ENCODE peak calls at places on chromosome 19, in four cellular contexts. R is GM12892, U is adrenal gland, C is endothelial cell of umbilical vein. W is an unnamed sample.

GRCh38 chr19:42455621-42456081 is 12.9 kb upstream of the CXCL17 start:
- DNase-seq in R (no peak), U (no peak), C (no peak), W (no peak)

GRCh38 chr19:56966225-56966696 is 125.7 kb upstream of the PEG3 start:
- DNase-seq in R (no peak), U (peak; percentile 79), C (no peak), W (peak; percentile 90)

GRCh38 chr19:14146789-14147216 is 10.4 kb upstream of the ASF1B start:
- DNase-seq in R (no peak), U (no peak), C (no peak), W (peak; percentile 67)

GRCh38 chr19:5903502-5904301 is at the start of gene NDUFA11:
- DNase-seq in R (peak; percentile 96), U (peak; percentile 98), C (peak; percentile 99), W (peak; percentile 100)

GRCh38 chr19:41297628-41298326 is 12.2 kb upstream of the CCDC97 start:
- DNase-seq in R (peak; percentile 83), U (no peak), C (no peak), W (no peak)

GRCh38 chr19:4310247-4311121 is 6.1 kb downstream of the FSD1 start:
- DNase-seq in R (no peak), U (peak; percentile 50), C (no peak), W (no peak)

GRCh38 chr19:5587661-5588060 is 19.9 kb upstream of the TINCR start:
- DNase-seq in R (no peak), U (no peak), C (no peak), W (no peak)

GRCh38 chr19:31520633-31521032 is 171.4 kb upstream of the TSHZ3 start:
- DNase-seq in R (no peak), U (no peak), C (no peak), W (no peak)

GRCh38 chr19:41298327-41298964 is 11.5 kb upstream of the CCDC97 start:
- DNase-seq in R (no peak), U (peak; percentile 53), C (peak; percentile 59), W (no peak)

GRCh38 chr19:19591133-19591825 is 27.2 kb downstream of the PBX4 start:
- DNase-seq in R (peak; percentile 60), U (peak; percentile 19), C (no peak), W (no peak)

GRCh38 chr19:6059396-6059947 is 50.8 kb downstream of the RFX2 start:
- DNase-seq in R (no peak), U (peak; percentile 11), C (no peak), W (peak; percentile 10)

GRCh38 chr19:2561895-2562294 is 86.0 kb downstream of the GADD45B start:
- DNase-seq in R (peak; percentile 66), U (no peak), C (no peak), W (no peak)

GRCh38 chr19:18306903-18307681 is 15.8 kb downstream of the LSM4 start:
- DNase-seq in R (no peak), U (no peak), C (no peak), W (peak; percentile 62)

GRCh38 chr19:34432797-34433196 is 4.6 kb downstream of the UBA2 start:
- DNase-seq in R (no peak), U (no peak), C (peak; percentile 53), W (peak; percentile 29)

GRCh38 chr19:12721656-12722565 is 1.8 kb downstream of the TNPO2 start:
- DNase-seq in R (peak; percentile 76), U (peak; percentile 68), C (peak; percentile 78), W (peak; percentile 70)

GRCh38 chr19:38733493-38734175 is 10.6 kb downstream of the CAPN12 start:
- DNase-seq in R (no peak), U (peak; percentile 31), C (no peak), W (peak; percentile 26)

GRCh38 chr19:13078897-13079541 is 23.6 kb downstream of the LYL1 start:
- DNase-seq in R (no peak), U (no peak), C (no peak), W (peak; percentile 68)

GRCh38 chr19:1354496-1355257 is 29.0 kb upstream of the NDUFS7 start:
- DNase-seq in R (peak; percentile 99), U (peak; percentile 93), C (peak; percentile 88), W (peak; percentile 88)

GRCh38 chr19:2309734-2310362 is 1.9 kb upstream of the LINGO3 start:
- DNase-seq in R (no peak), U (peak; percentile 61), C (no peak), W (no peak)

GRCh38 chr19:7373862-7374261 is 25.1 kb downstream of the ARHGEF18 start:
- DNase-seq in R (no peak), U (no peak), C (no peak), W (no peak)

GRCh38 chr19:50906217-50906616 is 5.0 kb downstream of the KLK4 start:
- DNase-seq in R (no peak), U (no peak), C (no peak), W (no peak)

GRCh38 chr19:15550273-15550672 is 41.9 kb downstream of the CYP4F22 start:
- DNase-seq in R (no peak), U (no peak), C (no peak), W (no peak)

GRCh38 chr19:5643060-5643459 is 20.2 kb downstream of the SAFB start:
- DNase-seq in R (no peak), U (no peak), C (no peak), W (no peak)

DNA sequence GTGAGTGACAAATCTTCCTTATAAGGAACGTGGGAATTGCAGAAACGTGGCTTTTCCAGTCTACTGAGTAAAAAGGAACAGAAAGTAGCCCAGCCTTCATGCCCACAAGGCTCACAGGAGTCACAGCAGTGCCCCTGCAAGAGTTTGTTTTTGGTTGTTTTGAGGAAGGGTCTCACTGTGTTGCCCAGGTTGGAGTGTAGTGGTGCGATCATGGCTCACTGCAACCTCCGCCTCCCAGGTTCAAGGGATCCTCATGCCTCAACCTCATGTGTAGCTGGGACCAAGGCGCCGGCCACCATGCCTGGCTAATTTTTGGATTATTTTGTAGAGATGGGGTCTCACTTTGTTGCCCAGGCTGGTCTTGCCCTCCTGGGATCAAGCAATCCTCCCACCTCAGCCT is 5.0 kb downstream of the MYPOP start:
- DNase-seq in R (no peak), U (no peak), C (no peak), W (no peak)
- TF ChIP-seq POLR2A in R (no peak), U (no peak), C (no peak), W (no peak)

DNA sequence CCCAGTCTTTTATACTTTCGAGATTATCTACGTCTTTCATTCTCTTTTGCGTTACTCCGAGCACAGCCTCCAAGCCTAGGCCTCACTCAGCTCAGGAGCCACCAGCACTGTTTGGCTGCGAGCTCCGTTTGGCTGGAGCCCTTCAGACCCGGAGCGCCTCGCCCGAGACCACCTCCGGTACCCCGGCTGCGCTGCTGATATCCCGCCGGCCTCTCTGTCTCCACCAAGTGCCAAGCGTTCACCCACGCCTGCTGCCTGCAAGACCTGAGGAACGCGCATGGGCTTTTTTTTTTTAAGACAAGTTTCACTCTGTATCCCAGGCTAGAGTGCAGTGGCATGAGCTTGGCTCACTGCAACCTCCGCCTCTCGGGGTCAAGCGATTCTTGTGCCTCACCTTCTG is 14.1 kb upstream of the ZNF177 start:
- DNase-seq in R (no peak), U (no peak), C (no peak), W (no peak)
- TF ChIP-seq POLR2A in R (no peak), U (no peak), C (no peak), W (no peak)

GRCh38 chr19:44602071-44602470 is 11.3 kb upstream of the IGSF23 start:
- DNase-seq in R (no peak), U (no peak), C (no peak), W (no peak)
- TF ChIP-seq POLR2A in R (no peak), U (no peak), C (no peak), W (no peak)

GRCh38 chr19:54127688-54128440 is 9.7 kb upstream of the CNOT3 start:
- DNase-seq in R (no peak), U (no peak), C (no peak), W (no peak)

GRCh38 chr19:54124393-54124792 is 8.8 kb downstream of the PRPF31 start:
- DNase-seq in R (no peak), U (no peak), C (no peak), W (no peak)

GRCh38 chr19:54125713-54126112 is 10.2 kb downstream of the PRPF31 start:
- DNase-seq in R (no peak), U (no peak), C (no peak), W (no peak)

GRCh38 chr19:54121259-54121658 is 5.7 kb downstream of the PRPF31 start:
- DNase-seq in R (no peak), U (no peak), C (no peak), W (no peak)

GRCh38 chr19:54123682-54124081 is 8.1 kb downstream of the PRPF31 start:
- DNase-seq in R (no peak), U (no peak), C (no peak), W (no peak)
- TF ChIP-seq POLR2A in R (no peak), U (no peak), C (no peak), W (no peak)

GRCh38 chr19:48806818-48807589 is 3.8 kb downstream of the BCAT2 start:
- DNase-seq in R (peak; percentile 59), U (peak; percentile 57), C (no peak), W (no peak)
- TF ChIP-seq POLR2A in R (no peak), U (no peak), C (no peak), W (no peak)

W was measured in uterus.